ENCODE peak calls at places on chromosomes 5 and 9, in ten cellular contexts. A is mammary epithelial cell, N is RWPE1, S is tibial nerve, Q is AG04450, Y is psoas muscle, J is SJSA1, P is left lung, I is pancreas, F is IMR-90. U is an unnamed sample.

GRCh38 chr5:178104492-178104891 is 8.8 kb upstream of the N4BP3 start:
- DNase-seq in Y (no peak), Q (no peak), S (no peak), J (no peak), N (no peak), P (no peak), I (no peak), A (no peak), F (no peak), U (no peak)

GRCh38 chr5:52948418-52949076 is 40.6 kb upstream of the ITGA2 start:
- DNase-seq in I (peak; percentile 34), Q (peak; percentile 69), A (peak; percentile 78), J (peak; percentile 91), Y (no peak), F (peak; percentile 89), P (peak; percentile 38), N (peak; percentile 80), S (peak; percentile 21), U (peak; percentile 79)

GRCh38 chr5:58462623-58463230 is 2.8 kb upstream of the PLK2 start:
- DNase-seq in A (peak; percentile 63), N (peak; percentile 54), J (no peak), I (no peak), F (peak; percentile 72), Y (no peak), Q (no peak), P (no peak), S (no peak), U (peak; percentile 82)

GRCh38 chr5:139342423-139342723 is 719 bp downstream of the PAIP2 start:
- DNase-seq in S (no peak), P (no peak), F (no peak), I (no peak), Q (no peak), Y (no peak), A (no peak), J (no peak), N (no peak), U (no peak)

GRCh38 chr9:926976-927375 is 49.5 kb upstream of the DMRT3 start:
- DNase-seq in N (no peak), P (no peak), S (no peak), Y (no peak), I (no peak), F (no peak), A (no peak), J (no peak), Q (no peak), U (no peak)

GRCh38 chr5:45639038-45639437 is 57.1 kb downstream of the HCN1 start:
- DNase-seq in N (peak; percentile 22), Q (no peak), J (no peak), A (no peak), Y (no peak), P (no peak), S (no peak), F (no peak), I (no peak), U (peak; percentile 35)

GRCh38 chr5:73692166-73692640 is 66.2 kb downstream of the ARHGEF28 start:
- DNase-seq in J (peak; percentile 84), A (peak; percentile 86), S (no peak), P (no peak), Q (peak; percentile 43), Y (no peak), N (peak; percentile 77), I (no peak), F (peak; percentile 87), U (no peak)

GRCh38 chr5:9387879-9388278 is 158.0 kb downstream of the SEMA5A start:
- DNase-seq in P (no peak), A (no peak), Q (no peak), F (peak; percentile 13), S (no peak), Y (no peak), J (no peak), N (no peak), I (no peak), U (no peak)

GRCh38 chr5:16864566-16864965 is 71.5 kb downstream of the MYO10 start:
- DNase-seq in P (no peak), N (no peak), I (no peak), J (peak; percentile 46), F (no peak), Y (no peak), Q (no peak), S (no peak), A (no peak), U (no peak)

GRCh38 chr5:143161893-143162520 is 241.5 kb downstream of the NR3C1 start:
- DNase-seq in J (no peak), Y (peak; percentile 70), P (peak; percentile 44), Q (no peak), I (no peak), N (no peak), A (no peak), F (peak; percentile 89), S (no peak), U (no peak)

GRCh38 chr9:21964925-21965385 is 29.2 kb downstream of the CDKN2A start:
- DNase-seq in I (peak; percentile 73), J (no peak), F (no peak), P (no peak), S (no peak), Q (no peak), Y (peak; percentile 59), A (peak; percentile 54), N (no peak), U (no peak)

GRCh38 chr9:132043708-132044107 is 36.0 kb downstream of the MED27 start:
- DNase-seq in A (no peak), F (no peak), I (no peak), J (no peak), S (no peak), Y (no peak), N (no peak), Q (no peak), P (no peak), U (no peak)
- H3K27ac ChIP-seq in A (no peak overlapping the region), F (peak overlapping the region; percentile 44), I (no peak overlapping the region), J (no peak overlapping the region), S (no peak overlapping the region), Y (no peak overlapping the region), N (no peak overlapping the region), Q (peak overlapping the region; percentile 12), P (no peak overlapping the region), U (no peak overlapping the region)

DNA sequence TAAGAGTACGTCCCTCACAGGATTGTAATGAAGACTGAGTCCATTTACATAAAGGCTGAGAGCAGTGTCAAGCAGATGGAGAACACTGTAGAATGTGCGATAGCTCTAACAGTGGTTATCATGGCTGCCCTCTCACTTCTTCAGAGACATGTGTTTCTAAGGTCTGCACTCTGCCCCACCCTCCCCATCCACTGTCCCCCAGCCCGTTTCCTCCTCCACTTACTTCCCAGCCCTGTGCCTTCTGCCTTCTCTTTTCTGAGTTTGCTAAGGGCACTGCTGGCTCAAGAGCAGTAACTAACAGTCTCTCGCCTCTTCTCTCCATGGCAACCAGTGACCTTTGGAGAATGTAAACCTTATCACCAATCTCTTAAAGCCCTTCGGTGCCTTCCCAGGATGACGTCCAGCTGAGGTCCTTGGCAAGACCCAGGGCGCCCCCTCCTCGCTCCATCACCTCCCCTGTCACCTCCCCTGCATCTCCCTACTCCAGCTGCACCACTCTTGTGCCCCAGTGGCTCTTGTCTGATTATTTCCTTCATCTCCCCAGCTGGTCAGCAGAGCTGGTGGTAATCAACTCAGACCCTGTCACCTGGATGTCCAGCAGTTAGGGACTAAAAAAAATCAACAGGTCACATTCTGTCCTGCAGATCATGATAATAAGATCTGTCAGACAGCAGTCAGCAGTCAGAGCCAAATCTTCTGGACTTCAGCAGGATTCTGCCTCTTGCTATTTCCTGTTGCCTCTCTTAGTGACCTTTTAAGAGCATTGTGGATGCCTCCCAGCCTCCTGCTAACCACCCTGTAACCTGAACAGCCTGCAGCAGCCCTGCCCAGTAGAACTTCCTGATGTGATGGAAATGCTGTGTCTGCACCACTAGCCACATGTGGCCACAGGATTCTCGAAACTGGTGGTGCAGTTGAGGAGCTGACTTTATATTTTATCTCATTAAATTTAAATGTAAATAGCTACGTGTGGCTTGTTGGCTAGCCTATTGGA is 9.0 kb downstream of the FXN start:
- DNase-seq in F (peak; percentile 68), Y (no peak), Q (no peak), N (no peak), A (peak; percentile 5), J (no peak), I (no peak), P (no peak), S (no peak), U (peak; percentile 93)
- H3K27ac ChIP-seq in F (no peak overlapping the region), Y (peak overlapping the region; percentile 5), Q (peak overlapping the region; percentile 39), N (no peak overlapping the region), A (no peak overlapping the region), J (no peak overlapping the region), I (no peak overlapping the region), P (no peak overlapping the region), S (no peak overlapping the region), U (peak overlapping the region; percentile 94)

DNA sequence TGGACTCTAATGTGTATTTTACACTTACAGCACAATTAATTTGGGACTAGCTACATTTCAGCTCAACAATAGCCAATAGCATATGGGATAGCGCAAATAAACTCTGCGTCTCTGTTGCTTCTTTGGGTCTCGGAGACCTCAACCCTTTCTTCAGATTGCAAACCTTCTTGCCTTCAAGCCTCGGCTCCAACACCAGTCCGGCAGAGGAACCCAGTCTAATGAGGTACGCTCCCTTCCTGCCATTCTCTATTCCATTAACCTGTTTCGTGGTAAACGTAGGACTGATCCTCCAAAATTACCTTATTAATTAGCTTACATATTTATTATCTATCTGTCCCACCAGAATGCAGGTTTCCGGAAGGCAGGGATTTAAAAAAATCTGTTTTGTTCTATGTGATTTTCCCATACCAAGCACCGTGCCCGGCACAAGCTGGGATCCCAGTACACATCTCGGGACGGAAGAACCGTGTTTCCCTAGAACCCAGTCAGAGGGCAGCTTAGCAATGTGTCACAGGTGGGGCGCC is 525 bp upstream of the DAPK1 start:
- DNase-seq in Y (no peak), F (no peak), I (no peak), S (no peak), A (no peak), J (no peak), Q (no peak), P (no peak), N (no peak), U (no peak)
- H3K27ac ChIP-seq in Y (no peak overlapping the region), F (no peak overlapping the region), I (peak overlapping the region; percentile 94), S (no peak overlapping the region), A (no peak overlapping the region), J (peak overlapping the region; percentile 94), Q (no peak overlapping the region), P (peak overlapping the region; percentile 86), N (no peak overlapping the region), U (peak overlapping the region; percentile 84)

GRCh38 chr9:114156311-114156657 is 947 bp downstream of the COL27A1 start:
- DNase-seq in N (no peak), S (no peak), F (no peak), A (no peak), Y (no peak), I (no peak), J (no peak), Q (no peak), P (no peak), U (no peak)

GRCh38 chr9:114155967-114156294 is 594 bp downstream of the COL27A1 start:
- DNase-seq in A (no peak), P (no peak), S (no peak), N (peak; percentile 39), J (no peak), F (no peak), Q (no peak), Y (no peak), I (peak; percentile 45), U (no peak)

GRCh38 chr9:114155263-114155966 is at the start of gene COL27A1:
- DNase-seq in S (peak; percentile 75), F (peak; percentile 70), P (peak; percentile 82), I (peak; percentile 88), A (peak; percentile 65), Y (peak; percentile 89), N (peak; percentile 96), J (peak; percentile 72), Q (no peak), U (peak; percentile 88)

GRCh38 chr9:114153761-114154596 is 1.4 kb upstream of the COL27A1 start:
- DNase-seq in S (no peak), N (peak; percentile 54), F (peak; percentile 25), I (peak; percentile 59), A (peak; percentile 33), P (no peak), Q (no peak), Y (peak; percentile 57), J (no peak), U (peak; percentile 42)

GRCh38 chr9:114154597-114155102 is 687 bp upstream of the COL27A1 start:
- DNase-seq in N (no peak), A (peak; percentile 37), Y (no peak), I (no peak), Q (no peak), P (no peak), F (no peak), J (no peak), S (no peak), U (no peak)
- H3K27ac ChIP-seq in N (no peak overlapping the region), A (no peak overlapping the region), Y (no peak overlapping the region), I (no peak overlapping the region), Q (no peak overlapping the region), P (no peak overlapping the region), F (no peak overlapping the region), J (no peak overlapping the region), S (no peak overlapping the region), U (no peak overlapping the region)

U was measured in cardiac muscle cell.